ENCODE peak calls at places on chromosomes 7 and 10, in five cellular contexts. One of them, this sample, is unnamed.

GRCh38 chr10:95346715-95347401 is 56.1 kb upstream of the PDLIM1 start:
- DNase-seq in thoracic aorta: no peak
- DNase-seq in SJSA1: peak; percentile 53
- DNase-seq in IMR-90: no peak
- DNase-seq in breast epithelium: no peak
- DNase-seq in this sample: no peak

GRCh38 chr7:34507191-34507590 is 150.8 kb upstream of the NPSR1 start:
- DNase-seq in thoracic aorta: no peak
- DNase-seq in breast epithelium: no peak
- DNase-seq in SJSA1: no peak
- DNase-seq in IMR-90: no peak
- DNase-seq in this sample: no peak

GRCh38 chr10:108166401-108166800 is 1001.9 kb upstream of the SORCS1 start:
- DNase-seq in IMR-90: no peak
- DNase-seq in SJSA1: no peak
- DNase-seq in breast epithelium: no peak
- DNase-seq in thoracic aorta: no peak
- DNase-seq in this sample: no peak

GRCh38 chr7:137652721-137653120 is 194.1 kb downstream of the DGKI start:
- DNase-seq in breast epithelium: no peak
- DNase-seq in SJSA1: peak; percentile 10
- DNase-seq in IMR-90: peak; percentile 78
- DNase-seq in thoracic aorta: no peak
- DNase-seq in this sample: no peak

GRCh38 chr10:102291221-102291905 is 46.0 kb downstream of the GBF1 start:
- DNase-seq in breast epithelium: no peak
- DNase-seq in thoracic aorta: no peak
- DNase-seq in SJSA1: no peak
- DNase-seq in IMR-90: no peak
- DNase-seq in this sample: no peak

GRCh38 chr10:4260483-4260882 is 475.5 kb upstream of the KLF6 start:
- DNase-seq in IMR-90: peak; percentile 82
- DNase-seq in thoracic aorta: no peak
- DNase-seq in breast epithelium: no peak
- DNase-seq in SJSA1: no peak
- DNase-seq in this sample: no peak

GRCh38 chr7:149291036-149291835 is 29.2 kb downstream of the ZNF783 start:
- DNase-seq in thoracic aorta: no peak
- DNase-seq in IMR-90: no peak
- DNase-seq in breast epithelium: no peak
- DNase-seq in SJSA1: no peak
- DNase-seq in this sample: no peak

GRCh38 chr10:111108441-111108840 is 31.6 kb downstream of the ADRA2A start:
- DNase-seq in IMR-90: no peak
- DNase-seq in thoracic aorta: no peak
- DNase-seq in SJSA1: no peak
- DNase-seq in breast epithelium: no peak
- DNase-seq in this sample: no peak

DNA sequence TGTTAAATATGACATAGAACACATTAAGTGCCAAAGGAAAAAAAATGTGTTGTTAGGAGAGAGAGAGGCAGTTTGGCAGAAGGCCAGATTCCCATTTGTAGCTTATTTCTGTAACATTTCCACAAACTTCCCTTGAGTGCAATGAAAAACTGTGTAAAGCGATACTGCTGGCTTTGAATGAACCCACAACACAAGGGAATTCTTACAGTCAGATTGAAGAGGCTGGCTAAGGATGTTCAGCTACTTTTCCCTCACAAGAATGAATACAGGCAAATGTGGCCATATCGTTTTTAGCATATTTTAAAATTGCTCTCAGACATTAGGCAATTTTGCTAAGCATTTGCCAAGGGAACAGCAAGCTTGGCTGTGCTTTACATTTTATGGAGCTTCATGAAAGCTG is 614.1 kb upstream of the FZD8 start:
- DNase-seq in thoracic aorta: no peak
- DNase-seq in SJSA1: no peak
- DNase-seq in breast epithelium: no peak
- DNase-seq in IMR-90: no peak
- DNase-seq in this sample: no peak
- H3K27ac ChIP-seq in thoracic aorta: no peak overlapping the region
- H3K27ac ChIP-seq in SJSA1: no peak overlapping the region
- H3K27ac ChIP-seq in breast epithelium: no peak overlapping the region
- H3K27ac ChIP-seq in IMR-90: no peak overlapping the region
- H3K27ac ChIP-seq in this sample: no peak overlapping the region

DNA sequence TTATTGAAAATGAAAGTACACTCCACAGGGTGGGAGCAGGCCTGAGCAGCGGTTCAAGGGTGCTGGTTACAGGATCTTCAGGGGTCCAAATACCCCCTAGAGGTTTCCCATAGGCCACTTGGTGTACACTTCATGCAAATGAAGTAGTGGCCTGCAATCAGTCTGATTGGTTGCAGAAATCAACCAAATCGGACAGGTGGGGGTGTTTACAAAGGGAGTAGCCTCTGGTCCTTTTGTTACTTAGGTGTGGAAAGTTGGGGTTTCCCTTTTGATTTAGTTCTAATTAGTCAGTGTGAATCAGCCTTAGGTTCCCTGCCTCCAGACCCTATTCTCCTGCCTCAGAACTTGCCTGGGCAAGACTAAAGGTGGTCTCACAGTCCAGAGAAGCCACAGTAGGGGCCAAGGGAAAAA is 49.6 kb downstream of the SYPL1 start:
- DNase-seq in thoracic aorta: no peak
- DNase-seq in SJSA1: no peak
- DNase-seq in breast epithelium: no peak
- DNase-seq in IMR-90: no peak
- DNase-seq in this sample: no peak
- H3K27ac ChIP-seq in thoracic aorta: no peak overlapping the region
- H3K27ac ChIP-seq in SJSA1: no peak overlapping the region
- H3K27ac ChIP-seq in breast epithelium: no peak overlapping the region
- H3K27ac ChIP-seq in IMR-90: no peak overlapping the region
- H3K27ac ChIP-seq in this sample: no peak overlapping the region

GRCh38 chr7:77238703-77239136 is 39.1 kb upstream of the FGL2 start:
- DNase-seq in breast epithelium: no peak
- DNase-seq in IMR-90: no peak
- DNase-seq in thoracic aorta: no peak
- DNase-seq in SJSA1: no peak
- DNase-seq in this sample: no peak
- H3K27ac ChIP-seq in breast epithelium: no peak overlapping the region
- H3K27ac ChIP-seq in IMR-90: peak overlapping the region; percentile 17
- H3K27ac ChIP-seq in thoracic aorta: peak overlapping the region; percentile 67
- H3K27ac ChIP-seq in SJSA1: no peak overlapping the region
- H3K27ac ChIP-seq in this sample: no peak overlapping the region

GRCh38 chr10:110083884-110084283 is 76.1 kb downstream of the ADD3 start:
- DNase-seq in SJSA1: no peak
- DNase-seq in thoracic aorta: no peak
- DNase-seq in IMR-90: peak; percentile 53
- DNase-seq in breast epithelium: no peak
- DNase-seq in this sample: no peak
- H3K27ac ChIP-seq in SJSA1: no peak overlapping the region
- H3K27ac ChIP-seq in thoracic aorta: no peak overlapping the region
- H3K27ac ChIP-seq in IMR-90: no peak overlapping the region
- H3K27ac ChIP-seq in breast epithelium: no peak overlapping the region
- H3K27ac ChIP-seq in this sample: peak overlapping the region; percentile 43

GRCh38 chr7:71236488-71237179 is 104.7 kb downstream of the GALNT17 start:
- DNase-seq in IMR-90: no peak
- DNase-seq in SJSA1: no peak
- DNase-seq in breast epithelium: no peak
- DNase-seq in thoracic aorta: no peak
- DNase-seq in this sample: no peak

GRCh38 chr7:71235263-71235662 is 103.3 kb downstream of the GALNT17 start:
- DNase-seq in thoracic aorta: no peak
- DNase-seq in breast epithelium: no peak
- DNase-seq in SJSA1: no peak
- DNase-seq in IMR-90: no peak
- DNase-seq in this sample: no peak

GRCh38 chr7:71238541-71238940 is 106.6 kb downstream of the GALNT17 start:
- DNase-seq in SJSA1: no peak
- DNase-seq in thoracic aorta: no peak
- DNase-seq in breast epithelium: no peak
- DNase-seq in IMR-90: no peak
- DNase-seq in this sample: no peak

GRCh38 chr7:71239517-71239916 is 107.6 kb downstream of the GALNT17 start:
- DNase-seq in SJSA1: no peak
- DNase-seq in breast epithelium: no peak
- DNase-seq in IMR-90: no peak
- DNase-seq in thoracic aorta: no peak
- DNase-seq in this sample: no peak

GRCh38 chr7:71237945-71238344 is 106.0 kb downstream of the GALNT17 start:
- DNase-seq in thoracic aorta: no peak
- DNase-seq in SJSA1: no peak
- DNase-seq in IMR-90: no peak
- DNase-seq in breast epithelium: no peak
- DNase-seq in this sample: no peak
- H3K27ac ChIP-seq in thoracic aorta: peak overlapping the region; percentile 81
- H3K27ac ChIP-seq in SJSA1: no peak overlapping the region
- H3K27ac ChIP-seq in IMR-90: no peak overlapping the region
- H3K27ac ChIP-seq in breast epithelium: no peak overlapping the region
- H3K27ac ChIP-seq in this sample: no peak overlapping the region

GRCh38 chr7:30920584-30921539 is 9.2 kb downstream of the AQP1 start:
- DNase-seq in thoracic aorta: peak; percentile 34
- DNase-seq in IMR-90: peak; percentile 49
- DNase-seq in breast epithelium: peak; percentile 30
- DNase-seq in SJSA1: peak; percentile 33
- DNase-seq in this sample: no peak
- H3K27ac ChIP-seq in thoracic aorta: peak overlapping the region; percentile 89
- H3K27ac ChIP-seq in IMR-90: no peak overlapping the region
- H3K27ac ChIP-seq in breast epithelium: no peak overlapping the region
- H3K27ac ChIP-seq in SJSA1: no peak overlapping the region
- H3K27ac ChIP-seq in this sample: no peak overlapping the region

GRCh38 chr10:19546224-19546623 is 270.0 kb upstream of the PLXDC2 start:
- DNase-seq in breast epithelium: no peak
- DNase-seq in IMR-90: no peak
- DNase-seq in thoracic aorta: no peak
- DNase-seq in SJSA1: no peak
- DNase-seq in this sample: no peak

DNA sequence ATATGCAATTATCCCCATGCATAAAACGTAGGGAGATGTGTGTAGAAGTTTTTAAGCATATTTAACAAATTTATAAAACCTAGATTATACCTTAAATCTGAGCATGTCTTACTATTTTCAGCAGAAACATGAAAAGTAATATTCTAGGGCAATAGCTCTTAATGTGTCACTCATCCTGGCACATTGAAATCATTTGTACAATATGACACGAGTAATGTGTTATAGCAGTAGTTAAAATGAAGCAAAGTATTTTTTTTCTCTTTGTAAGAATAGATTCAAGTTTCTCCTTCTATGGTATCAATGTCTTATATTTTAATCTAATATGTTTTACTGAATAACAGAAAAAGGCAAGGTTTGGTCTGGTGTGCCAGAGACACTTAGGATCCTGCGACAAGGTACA is 274.9 kb upstream of the PLXDC2 start:
- DNase-seq in IMR-90: no peak
- DNase-seq in breast epithelium: no peak
- DNase-seq in SJSA1: no peak
- DNase-seq in thoracic aorta: no peak
- DNase-seq in this sample: no peak
- H3K27ac ChIP-seq in IMR-90: no peak overlapping the region
- H3K27ac ChIP-seq in breast epithelium: no peak overlapping the region
- H3K27ac ChIP-seq in SJSA1: no peak overlapping the region
- H3K27ac ChIP-seq in thoracic aorta: no peak overlapping the region
- H3K27ac ChIP-seq in this sample: no peak overlapping the region